ENCODE peak calls at places on chromosomes 11 and 22, in seven cellular contexts. F is CD4-positive, alpha-beta T cell; P is stimulated activated naive CD8-positive, alpha-beta T cell treated with anti-CD3 and anti-CD28 coated beads, Interleukin-15, amount 100 ng/mL, for 72 hours; U is amygdala; X is activated CD8-positive, alpha-beta memory T cell treated with anti-CD3 and anti-CD28 coated beads for 48 hours; C is GM20000; W is pancreas. R is an unnamed sample.

GRCh38 chr11:31995525-31996123 is 95.2 kb upstream of the RCN1 start:
- DNase-seq in F (no peak), P (no peak), U (no peak), X (no peak), C (peak; percentile 52), W (no peak), R (no peak)

GRCh38 chr11:47184711-47185304 is 1.4 kb downstream of the PACSIN3 start:
- DNase-seq in F (no peak), P (no peak), U (peak; percentile 24), X (no peak), C (no peak), W (peak; percentile 60), R (no peak)

GRCh38 chr11:94602430-94603372 is 35.5 kb downstream of the PIWIL4 start:
- DNase-seq in F (peak; percentile 13), P (peak; percentile 13), U (no peak), X (peak; percentile 15), C (peak; percentile 39), W (peak; percentile 55), R (no peak)

GRCh38 chr22:41397143-41397811 is 15.5 kb downstream of the TEF start:
- DNase-seq in F (no peak), P (no peak), U (no peak), X (no peak), C (no peak), W (no peak), R (no peak)

GRCh38 chr22:38104084-38104483 is 6.4 kb downstream of the BAIAP2L2 start:
- DNase-seq in F (no peak), P (no peak), U (no peak), X (no peak), C (peak; percentile 46), W (no peak), R (no peak)

GRCh38 chr22:32926600-32926999 is 125.1 kb downstream of the TIMP3 start:
- DNase-seq in F (no peak), P (no peak), U (no peak), X (no peak), C (peak; percentile 36), W (no peak), R (no peak)

GRCh38 chr22:25368271-25368670 is 148.8 kb downstream of the CRYBB2 start:
- DNase-seq in F (no peak), P (no peak), U (no peak), X (no peak), C (no peak), W (no peak), R (no peak)

GRCh38 chr11:132310390-132311375 is 940.3 kb downstream of the NTM start:
- DNase-seq in F (no peak), P (no peak), U (no peak), X (no peak), C (peak; percentile 49), W (no peak), R (no peak)

GRCh38 chr22:49305215-49305965 is 522.3 kb downstream of the BRD1 start:
- DNase-seq in F (peak; percentile 17), P (peak; percentile 78), U (peak; percentile 22), X (peak; percentile 24), C (peak; percentile 74), W (peak; percentile 77), R (peak; percentile 84)

GRCh38 chr11:76824980-76825725 is 35.6 kb upstream of the ACER3 start:
- DNase-seq in F (no peak), P (no peak), U (no peak), X (no peak), C (no peak), W (no peak), R (no peak)

GRCh38 chr11:68792400-68792955 is 41.2 kb upstream of the TESMIN start:
- DNase-seq in F (no peak), P (no peak), U (no peak), X (no peak), C (no peak), W (no peak), R (no peak)

GRCh38 chr11:11813288-11813962 is 28.3 kb upstream of the USP47 start:
- DNase-seq in F (no peak), P (no peak), U (no peak), X (no peak), C (no peak), W (peak; percentile 66), R (no peak)